ENCODE peak calls at places on chromosomes 3 and 15, in four cellular contexts. A is hepatocyte; B is mesendoderm; C is CD8-positive, alpha-beta memory T cell. L is an unnamed sample. For H3K27me3, the result is how much of the 10 kb centered on the place peaks cover.

GRCh38 chr15:34610388-34610787 is 26.9 kb upstream of the GOLGA8B start:
- DNase-seq in B (peak), A (no peak), C (no peak), L (no peak)

GRCh38 chr3:79491029-79491634 is 276.7 kb downstream of the ROBO1 start:
- DNase-seq in B (no peak), A (no peak), C (no peak), L (no peak)

GRCh38 chr3:32469151-32469874 is 33.3 kb downstream of the CMTM6 start:
- DNase-seq in B (no peak), C (no peak), A (no peak), L (no peak)

GRCh38 chr3:190174471-190174870 is 53.8 kb upstream of the P3H2 start:
- DNase-seq in C (no peak), A (no peak), B (no peak), L (no peak)

GRCh38 chr3:67288707-67289106 is 290.6 kb downstream of the KBTBD8 start:
- DNase-seq in C (no peak), A (no peak), B (no peak), L (no peak)

GRCh38 chr3:194928831-194929594 is 243.3 kb downstream of the FAM43A start:
- DNase-seq in B (peak), C (no peak), A (no peak), L (no peak)

GRCh38 chr3:182172534-182172933 is 460.8 kb downstream of the SOX2 start:
- DNase-seq in B (peak), A (no peak), C (no peak), L (no peak)

GRCh38 chr15:43930079-43930478 is 103.3 kb downstream of the WDR76 start:
- DNase-seq in B (peak), A (peak), C (no peak), L (no peak)

GRCh38 chr15:77552066-77552465 is 80.6 kb downstream of the LINGO1 start:
- DNase-seq in B (no peak), A (no peak), C (no peak), L (no peak)

GRCh38 chr3:112894258-112894657 is 47.6 kb upstream of the CD200R1L start:
- DNase-seq in B (peak), A (no peak), C (no peak), L (no peak)

GRCh38 chr3:57586778-57587177 is 10.4 kb downstream of the ARF4 start:
- DNase-seq in B (no peak), A (no peak), C (no peak), L (no peak)

GRCh38 chr3:58028902-58029301 is 20.7 kb downstream of the FLNB start:
- DNase-seq in C (no peak), B (no peak), A (no peak), L (no peak)

DNA sequence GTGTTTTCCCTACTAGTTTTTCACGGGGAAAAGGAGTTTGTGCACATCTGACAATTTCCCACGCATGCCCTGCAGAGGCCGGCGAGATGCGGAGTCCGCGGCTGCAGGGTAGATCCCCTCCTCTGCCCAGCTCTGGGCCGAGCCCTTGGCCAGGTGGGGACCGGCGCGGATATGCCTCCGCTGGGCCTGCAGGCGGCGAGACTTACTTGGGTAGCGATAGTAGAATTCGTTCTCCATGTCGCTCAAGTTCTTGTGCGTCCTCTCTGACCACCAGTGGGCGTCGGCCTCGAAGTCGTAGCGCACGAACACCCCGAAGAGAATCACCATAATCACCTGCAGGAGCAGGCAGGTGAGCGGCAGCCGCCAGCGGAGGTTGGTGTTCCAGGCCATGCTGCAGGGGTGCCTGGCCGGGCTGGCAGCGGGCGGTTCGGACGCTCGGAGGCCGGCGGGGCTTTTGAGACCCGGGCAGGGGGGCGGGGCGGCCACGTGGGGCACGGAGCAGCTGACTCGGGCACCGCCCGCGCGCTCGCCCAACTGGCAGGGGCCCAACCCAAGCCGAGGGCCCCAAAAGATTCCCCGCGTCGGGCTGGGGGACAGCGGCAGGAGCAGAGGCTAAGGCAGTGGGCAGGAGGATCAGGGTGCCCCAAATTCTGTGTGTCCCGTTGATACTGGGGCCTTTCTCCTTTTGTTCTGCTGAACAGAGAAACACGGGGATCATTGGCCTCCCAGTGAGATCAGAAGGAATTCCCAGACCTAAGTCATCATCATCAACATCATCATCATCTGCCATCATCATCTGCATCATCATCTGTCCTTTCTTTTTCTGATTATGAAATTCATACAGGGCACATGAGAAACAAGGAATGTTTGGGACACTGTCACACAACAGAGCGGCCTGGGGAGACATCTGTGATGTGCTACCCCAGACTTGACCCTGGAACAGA is at the start of gene RHCG:
- DNase-seq in C (no peak), B (peak), A (peak), L (no peak)
- H3K27me3 ChIP-seq in C (under half), B (under half), A (under half), L (under half)

DNA sequence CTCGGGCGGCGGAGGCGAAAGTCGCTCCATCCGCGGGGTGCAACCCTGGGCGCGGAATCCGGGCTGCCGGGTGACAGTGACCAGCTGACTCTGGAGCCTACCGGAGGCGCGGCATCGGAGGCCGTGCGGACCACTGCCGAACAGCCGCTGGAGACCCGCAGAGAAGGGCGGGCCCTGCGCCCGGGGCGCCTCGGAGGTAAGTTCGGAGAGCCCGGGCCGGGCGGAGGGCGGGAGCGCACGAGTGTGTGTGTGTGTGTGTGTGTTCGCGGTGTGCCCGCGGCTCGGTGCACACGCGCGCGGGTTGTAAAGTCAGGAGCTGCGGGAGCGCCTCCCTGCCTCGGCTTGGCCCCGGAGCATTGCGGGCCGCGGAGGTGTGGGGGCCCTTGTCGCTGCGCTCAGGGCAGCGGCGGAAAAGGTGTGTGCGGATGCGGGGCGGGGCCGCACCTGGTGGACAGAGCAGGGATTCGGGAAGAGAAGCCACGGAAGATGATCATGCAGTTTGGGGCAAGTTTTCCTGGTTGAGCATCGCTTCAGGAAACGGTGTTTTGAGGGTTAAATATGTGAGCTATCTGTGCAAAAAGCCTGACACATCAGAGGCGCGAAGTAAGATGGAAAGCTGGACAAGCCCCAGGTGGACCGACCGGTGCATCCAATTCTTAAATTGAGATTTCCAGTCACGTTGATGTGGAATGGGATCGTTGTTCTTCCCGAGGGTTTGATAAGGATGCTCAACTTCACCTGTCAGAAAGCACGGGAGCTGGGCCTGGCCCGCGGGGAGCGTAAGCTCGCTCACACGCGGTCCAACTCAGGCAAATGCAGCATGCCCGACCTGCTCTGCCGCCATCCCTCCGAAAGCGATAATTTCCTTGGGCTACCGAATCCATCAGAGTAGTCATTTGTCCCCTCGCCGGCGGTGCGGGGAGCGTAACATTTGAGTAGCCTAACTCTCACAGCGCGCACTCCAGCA is 492 bp downstream of the MINAR1 start:
- DNase-seq in A (peak), B (peak), C (no peak), L (no peak)
- H3K27me3 ChIP-seq in A (half or more), B (under half), C (under half), L (under half)

GRCh38 chr3:13668136-13668535 is 119.2 kb downstream of the FBLN2 start:
- DNase-seq in A (no peak), B (no peak), C (no peak), L (no peak)

GRCh38 chr3:13665582-13666226 is 116.8 kb downstream of the FBLN2 start:
- DNase-seq in A (no peak), C (no peak), B (no peak), L (no peak)

GRCh38 chr3:13663781-13664535 is 115.0 kb downstream of the FBLN2 start:
- DNase-seq in C (no peak), A (no peak), B (no peak), L (no peak)

GRCh38 chr3:13667330-13667729 is 118.4 kb downstream of the FBLN2 start:
- DNase-seq in C (no peak), B (no peak), A (no peak), L (no peak)

GRCh38 chr3:13666227-13666619 is 117.3 kb downstream of the FBLN2 start:
- DNase-seq in A (no peak), C (no peak), B (no peak), L (no peak)
- H3K27me3 ChIP-seq in A (under half), C (under half), B (under half), L (under half)

DNA sequence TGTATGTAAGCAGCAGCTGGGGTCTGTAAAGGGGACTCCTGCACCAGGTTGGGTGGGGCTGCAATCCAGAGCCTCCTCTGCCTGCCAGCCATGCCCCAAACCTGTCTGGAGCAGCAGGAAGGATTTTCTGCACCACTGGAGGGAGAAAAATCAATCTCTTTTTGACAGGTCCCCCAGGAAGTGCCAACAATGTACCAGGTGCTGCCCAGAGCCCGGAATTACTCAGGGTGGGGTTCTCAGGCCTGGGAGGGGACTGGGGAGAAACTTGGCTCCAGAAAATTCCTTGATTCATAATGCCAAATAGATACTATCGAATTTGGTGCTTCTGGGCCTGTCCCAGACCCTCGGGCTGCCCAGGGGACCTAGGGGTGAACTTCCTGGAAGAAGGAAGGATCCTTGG is 52.6 kb downstream of the WNT7A start:
- DNase-seq in C (no peak), B (no peak), A (no peak), L (no peak)
- H3K27me3 ChIP-seq in C (under half), B (under half), A (under half), L (under half)

GRCh38 chr3:129021140-129021551 is 20.0 kb downstream of the EFCC1 start:
- DNase-seq in C (no peak), B (no peak), A (no peak), L (no peak)

GRCh38 chr3:129022114-129022994 is 21.2 kb downstream of the EFCC1 start:
- DNase-seq in B (no peak), C (no peak), A (no peak), L (peak)

GRCh38 chr3:129025108-129025507 is 24.0 kb downstream of the EFCC1 start:
- DNase-seq in C (no peak), A (no peak), B (no peak), L (no peak)

GRCh38 chr3:129023909-129024308 is 22.8 kb downstream of the EFCC1 start:
- DNase-seq in A (no peak), B (no peak), C (no peak), L (no peak)

DNA sequence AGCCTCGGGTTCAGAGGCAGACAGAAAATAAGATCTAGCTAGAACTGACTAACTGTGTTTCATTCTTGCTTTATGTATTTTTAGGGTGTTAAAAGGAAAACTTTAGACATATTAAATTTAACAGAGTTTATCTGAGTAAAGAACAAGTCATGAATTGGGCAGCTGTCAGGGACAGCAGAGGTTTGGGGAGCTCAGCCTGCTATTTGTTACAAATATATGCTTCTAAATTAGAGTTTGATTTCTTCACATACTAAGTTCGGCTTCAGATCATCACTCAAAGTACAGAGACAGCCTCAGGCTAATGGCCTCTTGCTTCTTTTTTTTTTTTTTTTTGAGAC is 21.9 kb downstream of the EFCC1 start:
- DNase-seq in B (no peak), A (no peak), C (no peak), L (no peak)
- H3K27me3 ChIP-seq in B (under half), A (under half), C (under half), L (under half)

DNA sequence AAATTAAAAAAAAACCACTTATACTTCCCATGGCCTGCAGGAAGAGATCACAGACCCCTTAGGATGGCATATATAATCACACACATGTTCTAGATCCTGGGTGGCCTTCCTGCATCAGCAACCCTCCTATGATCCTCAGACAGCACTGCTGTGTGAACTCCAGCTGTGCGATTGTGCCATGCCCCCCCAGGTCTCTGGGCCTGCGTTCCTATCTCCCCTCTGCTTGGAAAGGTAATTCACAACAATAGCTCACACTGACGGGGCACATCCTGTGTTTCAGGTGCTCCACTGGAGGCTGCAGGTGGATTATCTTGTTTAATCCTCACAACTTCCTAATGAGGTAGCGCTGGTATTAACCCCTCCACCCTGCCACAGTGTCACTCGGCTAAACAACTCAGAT is 71.2 kb upstream of the GLCE start:
- DNase-seq in C (no peak), A (no peak), B (peak), L (no peak)
- H3K27me3 ChIP-seq in C (under half), A (under half), B (under half), L (under half)

DNA sequence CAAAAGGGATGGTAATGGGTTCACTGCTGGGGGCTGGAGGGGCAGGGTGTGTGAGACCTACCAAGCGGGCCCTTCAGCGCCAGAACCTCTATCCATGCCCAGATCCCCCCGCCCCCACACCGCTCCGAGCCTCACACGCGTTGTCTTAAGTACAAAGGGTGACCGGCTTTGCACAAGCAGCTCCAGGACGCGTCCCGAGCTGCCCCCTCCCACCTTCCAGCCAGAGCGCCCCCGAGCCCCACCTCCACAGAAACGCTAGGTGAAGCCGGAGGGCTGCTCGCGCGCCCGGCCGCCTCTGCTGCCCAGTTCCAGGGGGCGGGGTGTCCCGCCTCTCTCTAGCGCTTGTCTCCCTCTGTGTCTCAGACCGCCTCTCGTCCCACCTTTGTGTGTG is 1.2 kb downstream of the WNT7A start:
- DNase-seq in A (no peak), B (peak), C (no peak), L (no peak)
- H3K27me3 ChIP-seq in A (half or more), B (under half), C (under half), L (under half)